ENCODE peak calls at places on chromosomes 2 and 18, in seven cellular contexts. One of them, this sample, is unnamed.

GRCh38 chr2:8310557-8311455 is 371.1 kb upstream of the ID2 start:
- DNase-seq in fibroblast of lung: no peak
- DNase-seq in K562: no peak
- DNase-seq in endothelial cell: no peak
- DNase-seq in GM06990: no peak
- DNase-seq in WTC11: no peak
- DNase-seq in B cell: no peak
- DNase-seq in this sample: no peak

GRCh38 chr2:165927353-165927752 is 26.2 kb downstream of the TTC21B start:
- DNase-seq in fibroblast of lung: no peak
- DNase-seq in K562: no peak
- DNase-seq in endothelial cell: no peak
- DNase-seq in GM06990: no peak
- DNase-seq in WTC11: no peak
- DNase-seq in B cell: no peak
- DNase-seq in this sample: no peak

GRCh38 chr2:32711219-32711618 is 83.4 kb downstream of the TTC27 start:
- DNase-seq in fibroblast of lung: peak
- DNase-seq in K562: no peak
- DNase-seq in endothelial cell: no peak
- DNase-seq in GM06990: no peak
- DNase-seq in WTC11: no peak
- DNase-seq in B cell: no peak
- DNase-seq in this sample: no peak

GRCh38 chr2:72083751-72084583 is 63.7 kb downstream of the CYP26B1 start:
- DNase-seq in fibroblast of lung: no peak
- DNase-seq in K562: no peak
- DNase-seq in endothelial cell: no peak
- DNase-seq in GM06990: no peak
- DNase-seq in WTC11: no peak
- DNase-seq in B cell: no peak
- DNase-seq in this sample: no peak

GRCh38 chr2:152571035-152571766 is 146.1 kb downstream of the PRPF40A start:
- DNase-seq in fibroblast of lung: no peak
- DNase-seq in K562: no peak
- DNase-seq in endothelial cell: no peak
- DNase-seq in GM06990: no peak
- DNase-seq in WTC11: no peak
- DNase-seq in B cell: no peak
- DNase-seq in this sample: no peak

GRCh38 chr2:53509827-53510785 is 257.5 kb upstream of the CHAC2 start:
- DNase-seq in fibroblast of lung: no peak
- DNase-seq in K562: no peak
- DNase-seq in endothelial cell: no peak
- DNase-seq in GM06990: no peak
- DNase-seq in WTC11: no peak
- DNase-seq in B cell: no peak
- DNase-seq in this sample: no peak

GRCh38 chr2:119180891-119181290 is 22.3 kb upstream of the C1QL2 start:
- DNase-seq in fibroblast of lung: no peak
- DNase-seq in K562: no peak
- DNase-seq in endothelial cell: no peak
- DNase-seq in GM06990: no peak
- DNase-seq in WTC11: no peak
- DNase-seq in B cell: no peak
- DNase-seq in this sample: no peak

GRCh38 chr2:240467149-240467642 is 31.7 kb downstream of the GPC1 start:
- DNase-seq in fibroblast of lung: no peak
- DNase-seq in K562: no peak
- DNase-seq in endothelial cell: no peak
- DNase-seq in GM06990: peak
- DNase-seq in WTC11: no peak
- DNase-seq in B cell: peak
- DNase-seq in this sample: no peak

GRCh38 chr2:84851876-84852275 is 29.0 kb downstream of the TRABD2A start:
- DNase-seq in fibroblast of lung: no peak
- DNase-seq in K562: no peak
- DNase-seq in endothelial cell: no peak
- DNase-seq in GM06990: no peak
- DNase-seq in WTC11: no peak
- DNase-seq in B cell: no peak
- DNase-seq in this sample: no peak

GRCh38 chr2:212360068-212360460 is 178.5 kb downstream of the ERBB4 start:
- DNase-seq in fibroblast of lung: no peak
- DNase-seq in K562: no peak
- DNase-seq in endothelial cell: no peak
- DNase-seq in GM06990: no peak
- DNase-seq in WTC11: no peak
- DNase-seq in B cell: no peak
- DNase-seq in this sample: no peak

GRCh38 chr2:67304300-67304890 is 92.7 kb upstream of the ETAA1 start:
- DNase-seq in fibroblast of lung: no peak
- DNase-seq in K562: no peak
- DNase-seq in endothelial cell: no peak
- DNase-seq in GM06990: no peak
- DNase-seq in WTC11: no peak
- DNase-seq in B cell: no peak
- DNase-seq in this sample: no peak

GRCh38 chr18:34637094-34637801 is 72.8 kb upstream of the DTNA start:
- DNase-seq in fibroblast of lung: no peak
- DNase-seq in K562: no peak
- DNase-seq in endothelial cell: no peak
- DNase-seq in GM06990: no peak
- DNase-seq in WTC11: no peak
- DNase-seq in B cell: no peak
- DNase-seq in this sample: no peak

GRCh38 chr2:212794471-212794870 is 255.9 kb upstream of the ERBB4 start:
- DNase-seq in fibroblast of lung: no peak
- DNase-seq in K562: no peak
- DNase-seq in endothelial cell: no peak
- DNase-seq in GM06990: no peak
- DNase-seq in WTC11: no peak
- DNase-seq in B cell: no peak
- DNase-seq in this sample: no peak

DNA sequence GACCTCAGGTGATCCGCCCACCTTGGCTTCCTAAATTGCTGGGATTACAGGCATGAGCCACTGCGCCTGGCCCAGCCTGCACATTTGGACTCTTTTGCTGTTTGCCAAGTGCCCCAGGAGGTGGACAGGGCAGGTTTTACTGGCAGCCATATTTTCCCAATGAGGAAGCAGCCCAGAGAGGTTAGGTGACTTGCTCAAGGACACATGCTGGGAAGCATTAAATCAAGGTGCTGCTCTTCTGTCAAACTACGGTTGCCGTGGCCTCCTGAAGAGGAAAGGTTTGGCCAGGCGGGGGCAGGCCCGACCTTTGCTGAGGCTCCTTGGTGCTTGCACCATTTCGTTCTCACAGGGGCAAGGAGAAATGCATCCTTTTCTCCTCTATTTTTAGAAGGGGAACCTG is 44.0 kb downstream of the DNMT3A start:
- DNase-seq in fibroblast of lung: no peak
- DNase-seq in K562: no peak
- DNase-seq in endothelial cell: no peak
- DNase-seq in GM06990: no peak
- DNase-seq in WTC11: peak
- DNase-seq in B cell: no peak
- DNase-seq in this sample: no peak
- TF ChIP-seq CTCF in fibroblast of lung: no peak
- TF ChIP-seq CTCF in K562: peak
- TF ChIP-seq CTCF in endothelial cell: no peak
- TF ChIP-seq CTCF in GM06990: peak
- TF ChIP-seq CTCF in WTC11: no peak
- TF ChIP-seq CTCF in B cell: no peak
- TF ChIP-seq CTCF in this sample: no peak

GRCh38 chr2:128469203-128469602 is 150.5 kb upstream of the HS6ST1 start:
- DNase-seq in fibroblast of lung: no peak
- DNase-seq in K562: peak
- DNase-seq in endothelial cell: no peak
- DNase-seq in GM06990: no peak
- DNase-seq in WTC11: no peak
- DNase-seq in B cell: no peak
- DNase-seq in this sample: no peak
- TF ChIP-seq CTCF in fibroblast of lung: peak
- TF ChIP-seq CTCF in K562: peak
- TF ChIP-seq CTCF in endothelial cell: peak
- TF ChIP-seq CTCF in GM06990: peak
- TF ChIP-seq CTCF in WTC11: peak
- TF ChIP-seq CTCF in B cell: no peak
- TF ChIP-seq CTCF in this sample: no peak

GRCh38 chr18:67845035-67845434 is 328.5 kb upstream of the DSEL start:
- DNase-seq in fibroblast of lung: peak
- DNase-seq in K562: no peak
- DNase-seq in endothelial cell: no peak
- DNase-seq in GM06990: no peak
- DNase-seq in WTC11: no peak
- DNase-seq in B cell: no peak
- DNase-seq in this sample: no peak
- TF ChIP-seq CTCF in fibroblast of lung: no peak
- TF ChIP-seq CTCF in K562: no peak
- TF ChIP-seq CTCF in endothelial cell: no peak
- TF ChIP-seq CTCF in GM06990: no peak
- TF ChIP-seq CTCF in WTC11: no peak
- TF ChIP-seq CTCF in B cell: no peak
- TF ChIP-seq CTCF in this sample: no peak

DNA sequence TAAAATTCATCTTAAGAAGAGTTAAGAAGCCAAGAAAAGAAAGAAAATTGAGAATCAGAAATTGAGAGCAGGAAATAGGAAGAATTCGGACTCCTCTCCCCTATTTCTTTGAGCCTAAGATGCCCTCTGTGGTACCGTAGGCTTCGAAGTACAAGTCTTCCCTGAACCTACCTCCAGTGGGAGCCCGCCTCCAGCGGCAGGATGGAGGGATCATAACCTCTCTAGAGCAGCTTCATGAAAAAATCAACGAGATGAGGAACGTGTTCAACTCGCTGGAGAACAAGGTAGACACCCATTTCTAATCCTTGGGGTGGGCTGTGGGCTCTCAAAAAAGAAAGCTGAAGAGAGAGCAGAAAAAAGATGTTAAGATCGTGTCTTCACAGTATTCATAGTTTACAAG is 36.3 kb downstream of the ARHGEF33 start:
- DNase-seq in fibroblast of lung: no peak
- DNase-seq in K562: peak
- DNase-seq in endothelial cell: peak
- DNase-seq in GM06990: no peak
- DNase-seq in WTC11: peak
- DNase-seq in B cell: no peak
- DNase-seq in this sample: no peak
- TF ChIP-seq CTCF in fibroblast of lung: no peak
- TF ChIP-seq CTCF in K562: peak
- TF ChIP-seq CTCF in endothelial cell: no peak
- TF ChIP-seq CTCF in GM06990: no peak
- TF ChIP-seq CTCF in WTC11: no peak
- TF ChIP-seq CTCF in B cell: no peak
- TF ChIP-seq CTCF in this sample: no peak

DNA sequence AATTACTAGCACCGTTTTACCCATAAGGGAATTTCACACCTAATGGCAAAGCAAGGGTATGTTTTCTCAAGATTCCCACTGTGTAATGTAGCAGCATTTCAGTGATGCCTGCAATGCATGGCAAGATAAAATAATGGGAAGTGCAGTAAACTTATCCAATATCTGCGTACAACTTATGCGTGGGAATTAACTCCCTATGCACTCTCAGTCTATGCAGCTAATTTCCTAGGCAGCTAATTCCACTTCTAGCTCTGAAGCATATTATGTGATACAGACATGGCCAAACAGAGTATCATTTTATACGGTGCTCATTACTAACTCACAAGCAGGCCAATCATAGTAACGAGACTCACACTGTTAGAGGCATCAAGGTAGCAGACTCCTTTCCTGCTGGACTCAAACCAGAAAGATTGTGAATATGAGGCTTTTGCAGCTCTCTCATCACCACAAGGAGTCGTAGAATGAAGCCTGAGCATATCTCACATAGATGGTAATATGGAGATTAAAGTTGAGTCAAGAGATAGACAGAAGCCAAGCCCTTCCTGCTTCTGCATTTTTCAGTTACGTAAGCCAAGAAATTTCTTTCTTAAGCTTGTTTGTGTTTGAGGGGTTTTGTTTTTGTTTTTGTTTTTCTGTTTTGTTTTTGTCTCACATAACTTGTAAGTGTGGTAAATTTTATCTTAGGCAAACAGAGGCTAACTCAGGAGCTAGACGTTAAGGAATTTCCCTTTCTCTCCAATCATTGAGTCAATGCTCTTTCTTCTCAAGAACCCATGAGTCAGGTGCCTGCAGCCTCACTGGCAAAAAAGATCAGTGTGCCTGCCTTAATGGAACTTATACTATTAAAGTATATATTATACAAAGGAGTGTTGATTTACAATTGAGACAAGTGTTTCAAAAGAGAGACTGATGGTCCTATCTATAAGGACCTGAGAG is 34.7 kb upstream of the ITGAV start:
- DNase-seq in fibroblast of lung: no peak
- DNase-seq in K562: no peak
- DNase-seq in endothelial cell: no peak
- DNase-seq in GM06990: no peak
- DNase-seq in WTC11: no peak
- DNase-seq in B cell: no peak
- DNase-seq in this sample: no peak
- TF ChIP-seq CTCF in fibroblast of lung: no peak
- TF ChIP-seq CTCF in K562: peak
- TF ChIP-seq CTCF in endothelial cell: no peak
- TF ChIP-seq CTCF in GM06990: no peak
- TF ChIP-seq CTCF in WTC11: no peak
- TF ChIP-seq CTCF in B cell: no peak
- TF ChIP-seq CTCF in this sample: no peak

DNA sequence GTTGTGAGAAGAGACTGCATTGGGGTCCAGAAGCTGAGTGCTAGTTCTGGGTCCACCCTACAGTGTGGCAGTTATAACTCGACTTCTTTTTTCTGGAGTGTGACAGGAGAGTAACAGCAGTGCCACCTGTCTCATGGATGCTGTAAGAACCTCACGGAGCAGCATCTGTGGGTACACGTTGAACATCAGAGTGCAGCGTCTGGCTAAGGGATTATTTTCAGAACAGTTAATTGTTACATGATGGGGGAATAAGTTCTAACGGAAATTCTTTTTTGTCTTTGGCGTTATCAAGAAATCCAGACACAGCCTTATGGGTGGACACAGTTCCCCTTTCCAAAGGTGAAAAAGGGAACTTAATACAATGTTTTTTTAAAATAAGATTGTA is 28.3 kb upstream of the TOGARAM2 start:
- DNase-seq in fibroblast of lung: no peak
- DNase-seq in K562: no peak
- DNase-seq in endothelial cell: no peak
- DNase-seq in GM06990: no peak
- DNase-seq in WTC11: no peak
- DNase-seq in B cell: no peak
- DNase-seq in this sample: no peak
- TF ChIP-seq CTCF in fibroblast of lung: no peak
- TF ChIP-seq CTCF in K562: peak
- TF ChIP-seq CTCF in endothelial cell: no peak
- TF ChIP-seq CTCF in GM06990: no peak
- TF ChIP-seq CTCF in WTC11: no peak
- TF ChIP-seq CTCF in B cell: no peak
- TF ChIP-seq CTCF in this sample: no peak

This sample was measured in GM13976.